ENCODE peak calls at places on chromosomes 12 and 14, in six cellular contexts. V is body of pancreas, N is endothelial cell of umbilical vein, T is spleen, G is prostate gland, B is transverse colon. J is an unnamed sample.

GRCh38 chr12:93918262-93918661 is 230.1 kb upstream of the PLXNC1 start:
- DNase-seq in V (no peak), N (no peak), G (no peak), T (no peak), B (no peak), J (peak)

GRCh38 chr12:31245822-31246469 is 80.0 kb downstream of the SINHCAF start:
- DNase-seq in G (no peak), N (no peak), V (peak), B (no peak), T (no peak), J (no peak)

GRCh38 chr14:63848890-63849289 is 3.9 kb upstream of the SYNE2 start:
- DNase-seq in V (no peak), G (no peak), N (peak), B (no peak), T (no peak), J (no peak)

GRCh38 chr12:109678732-109679131 is 34.9 kb upstream of the FAM222A start:
- DNase-seq in V (no peak), N (no peak), B (peak), T (peak), G (no peak), J (no peak)

GRCh38 chr12:20588057-20588456 is 107.1 kb upstream of the SLCO1C1 start:
- DNase-seq in N (no peak), B (no peak), G (no peak), T (no peak), V (peak), J (no peak)

GRCh38 chr12:115325858-115326257 is 641.9 kb upstream of the TBX3 start:
- DNase-seq in N (no peak), G (peak), T (no peak), V (no peak), B (no peak), J (no peak)

GRCh38 chr12:6369916-6370575 is 5.3 kb downstream of the SCNN1A start:
- DNase-seq in G (no peak), V (no peak), B (no peak), T (peak), N (no peak), J (no peak)

GRCh38 chr12:2324375-2324774 is 271.6 kb downstream of the CACNA1C start:
- DNase-seq in B (peak), T (no peak), G (no peak), V (peak), N (peak), J (no peak)

GRCh38 chr14:55789442-55789841 is 209.4 kb downstream of the KTN1 start:
- DNase-seq in T (no peak), B (no peak), N (no peak), V (no peak), G (peak), J (no peak)

GRCh38 chr12:39275846-39276245 is 167.1 kb downstream of the KIF21A start:
- DNase-seq in G (no peak), V (no peak), N (no peak), T (no peak), B (no peak), J (no peak)

GRCh38 chr12:93846936-93847516 is 169.9 kb downstream of the CRADD start:
- DNase-seq in V (no peak), N (no peak), T (no peak), B (no peak), G (no peak), J (no peak)

GRCh38 chr14:88929656-88930436 is 105.4 kb downstream of the TTC8 start:
- DNase-seq in N (peak), T (no peak), B (no peak), V (no peak), G (no peak), J (no peak)

GRCh38 chr14:67260114-67260513 is 18.9 kb downstream of the PALS1 start:
- DNase-seq in T (no peak), G (no peak), N (no peak), V (no peak), B (no peak), J (no peak)

GRCh38 chr14:61476737-61477410 is 155.5 kb downstream of the PRKCH start:
- DNase-seq in B (peak), N (peak), V (peak), T (no peak), G (no peak), J (peak)
- TF ChIP-seq POLR2A in B (peak), N (peak), V (no peak), T (peak), G (peak), J (no peak)

GRCh38 chr14:32008602-32009193 is 68.4 kb upstream of the ARHGAP5 start:
- DNase-seq in V (no peak), B (no peak), G (no peak), N (no peak), T (no peak), J (no peak)
- H3K27ac ChIP-seq in V (no peak), B (no peak), G (no peak), N (no peak), T (no peak), J (no peak)

DNA sequence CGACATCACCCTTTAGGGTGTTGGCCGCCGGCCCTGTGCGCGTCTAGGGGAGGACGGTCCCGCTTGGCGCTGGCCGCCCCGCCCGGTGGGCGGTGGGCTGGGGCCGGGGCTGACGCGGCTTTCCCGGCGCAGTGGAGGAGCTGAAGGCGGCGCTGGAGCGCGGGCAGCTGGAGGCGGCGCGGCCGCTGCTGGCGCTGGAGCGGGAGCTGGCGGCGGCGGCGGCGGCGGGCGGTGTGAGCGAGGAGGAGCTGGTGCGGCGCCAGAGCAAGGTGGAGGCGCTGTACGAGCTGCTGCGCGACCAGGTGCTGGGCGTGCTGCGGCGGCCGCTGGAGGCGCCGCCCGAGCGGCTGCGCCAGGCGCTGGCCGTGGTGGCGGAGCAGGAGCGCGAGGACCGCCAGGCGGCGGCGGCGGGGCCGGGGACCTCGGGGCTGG is 3.6 kb downstream of the TNFAIP2 start:
- DNase-seq in T (peak), G (peak), V (peak), N (peak), B (peak), J (peak)
- H3K4me3 ChIP-seq in T (no peak), G (no peak), V (no peak), N (no peak), B (no peak), J (no peak)

GRCh38 chr12:14959916-14960315 is 1.5 kb downstream of the ARHGDIB start:
- DNase-seq in N (peak), B (no peak), V (no peak), T (peak), G (no peak), J (no peak)
- TF ChIP-seq POLR2A in N (peak), B (no peak), V (no peak), T (no peak), G (no peak), J (no peak)

GRCh38 chr14:33685026-33685425 is 265.8 kb downstream of the EGLN3 start:
- DNase-seq in N (no peak), B (no peak), G (no peak), V (no peak), T (no peak), J (no peak)

GRCh38 chr14:33685698-33686097 is 265.2 kb downstream of the EGLN3 start:
- DNase-seq in G (no peak), T (no peak), V (no peak), B (no peak), N (no peak), J (no peak)

GRCh38 chr14:33686856-33687255 is 264.0 kb downstream of the EGLN3 start:
- DNase-seq in T (no peak), V (no peak), G (no peak), N (no peak), B (no peak), J (no peak)

GRCh38 chr14:33689680-33690079 is 261.2 kb downstream of the EGLN3 start:
- DNase-seq in B (no peak), G (no peak), V (no peak), T (no peak), N (no peak), J (no peak)

DNA sequence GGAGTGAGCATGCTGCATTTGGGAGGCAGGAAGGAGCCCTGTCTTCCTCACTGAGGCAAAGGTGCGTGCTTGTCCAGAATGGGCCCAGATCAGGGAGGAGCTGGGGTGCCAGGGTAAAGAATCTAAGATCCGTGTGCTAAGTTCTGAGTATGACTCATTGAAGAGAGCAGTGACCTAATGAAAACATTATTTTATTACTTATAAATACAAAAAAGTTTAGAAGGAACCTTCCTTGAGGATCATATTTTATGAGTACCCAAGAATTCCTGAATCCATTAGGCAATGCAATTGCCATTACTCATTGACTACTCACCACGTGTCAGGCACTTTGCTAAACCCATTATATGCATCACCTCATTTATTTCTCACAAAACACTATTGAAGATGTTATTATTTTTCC is 264.7 kb downstream of the EGLN3 start:
- DNase-seq in N (peak), T (no peak), V (no peak), B (no peak), G (no peak), J (no peak)
- H3K27ac ChIP-seq in N (peak), T (no peak), V (no peak), B (no peak), G (no peak), J (no peak)

GRCh38 chr12:65195387-65196055 is 26.1 kb downstream of the LEMD3 start:
- DNase-seq in N (no peak), V (no peak), G (no peak), T (no peak), B (no peak), J (no peak)
- H3K4me3 ChIP-seq in N (no peak), V (no peak), G (no peak), T (no peak), B (no peak), J (no peak)

DNA sequence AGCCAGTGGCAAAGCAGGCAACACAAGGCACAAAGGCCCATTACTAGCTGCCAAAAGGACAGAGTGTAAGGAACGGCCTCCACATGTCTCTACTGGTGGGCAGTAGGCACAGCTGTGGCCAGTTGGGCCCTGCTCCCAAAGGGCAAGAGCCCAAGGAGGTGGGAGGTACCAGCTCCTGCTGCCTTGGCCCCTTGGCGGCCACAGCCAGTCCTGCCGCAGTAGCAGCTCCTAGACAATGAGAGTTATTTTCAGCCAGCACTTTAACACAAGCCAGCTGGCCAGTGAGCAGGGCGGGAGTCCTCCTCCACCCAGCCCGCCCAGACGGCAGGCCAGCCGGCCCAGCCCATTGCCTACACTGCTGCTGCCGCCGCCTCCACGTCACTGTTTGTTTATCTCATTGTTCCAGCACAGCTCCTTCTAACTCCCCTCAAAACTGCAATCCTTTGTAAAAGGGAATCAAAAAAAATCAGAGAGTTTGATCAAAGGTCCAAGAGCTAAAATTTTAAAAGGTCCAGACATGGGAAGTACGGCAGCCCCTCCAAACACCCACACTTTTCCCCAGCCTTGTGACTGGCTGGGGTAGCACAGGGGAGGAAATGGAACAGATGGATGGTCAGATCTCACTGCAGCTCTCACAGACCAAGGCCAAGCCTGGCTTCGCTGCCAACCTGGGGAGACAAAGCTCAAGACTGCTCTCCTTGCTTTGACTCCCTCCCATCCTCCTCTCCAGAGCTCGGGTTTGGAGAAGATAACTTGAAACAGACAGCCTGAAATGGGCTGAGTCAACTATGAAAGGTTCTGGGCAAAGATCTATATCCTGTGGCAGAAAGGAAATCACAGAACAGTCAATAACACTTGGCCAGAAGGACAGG is 33.5 kb downstream of the FMNL3 start:
- DNase-seq in V (peak), N (peak), G (peak), B (peak), T (peak), J (peak)
- TF ChIP-seq POLR2A in V (peak), N (no peak), G (peak), B (peak), T (no peak), J (peak)

GRCh38 chr14:53509227-53509822 is 356.2 kb upstream of the DDHD1 start:
- DNase-seq in T (no peak), V (peak), G (no peak), N (no peak), B (peak), J (peak)

GRCh38 chr14:53510281-53510912 is 357.3 kb upstream of the DDHD1 start:
- DNase-seq in T (no peak), V (no peak), B (no peak), G (no peak), N (no peak), J (no peak)

GRCh38 chr14:53515264-53515663 is 362.1 kb upstream of the DDHD1 start:
- DNase-seq in V (no peak), N (no peak), G (no peak), B (no peak), T (no peak), J (no peak)

DNA sequence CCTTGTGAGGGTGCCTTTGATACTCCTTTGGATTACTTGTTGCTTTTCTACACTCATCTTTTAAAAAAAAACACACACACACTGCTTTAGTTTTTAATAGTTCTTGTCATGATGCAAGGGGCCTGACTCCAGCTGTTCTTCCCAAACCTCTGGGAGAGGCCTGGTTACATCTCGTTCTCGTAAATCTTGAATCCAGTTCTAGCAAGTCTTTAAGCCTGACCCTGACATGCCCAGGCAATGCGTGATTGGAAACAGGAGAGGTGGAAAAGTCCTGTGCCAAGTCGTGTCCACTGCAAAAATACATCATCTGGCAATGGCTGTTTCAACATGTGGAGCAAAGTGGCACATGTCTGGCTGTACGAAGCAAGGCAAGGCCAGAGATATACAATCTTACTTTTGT is 356.7 kb upstream of the DDHD1 start:
- DNase-seq in T (no peak), V (peak), B (peak), N (no peak), G (peak), J (peak)
- H3K27ac ChIP-seq in T (no peak), V (no peak), B (peak), N (no peak), G (peak), J (peak)

J was measured in uterus.